ENCODE peak calls at places on chromosomes 3 and 15, in nine cellular contexts. One of them, this sample, is unnamed.

GRCh38 chr15:45456212-45457106 is 66.1 kb downstream of the SLC30A4 start:
- DNase-seq in stimulated activated CD8-positive, alpha-beta memory T cell treated with anti-CD3 and anti-CD28 coated beads, Interleukin-4, amount 100 ng/mL, for 48 hours: peak; percentile 78
- DNase-seq in natural killer cell: no peak
- DNase-seq in left cardiac atrium: peak; percentile 48
- DNase-seq in activated B cell treated with CpG ODN at 0.5 μM for 24 hours: no peak
- DNase-seq in M059J: peak; percentile 99
- DNase-seq in stomach: peak; percentile 55
- DNase-seq in activated CD8-positive, alpha-beta T cell treated with anti-CD3 and anti-CD28 coated beads for 36 hours: peak; percentile 82
- DNase-seq in endothelial cell: no peak
- DNase-seq in this sample: peak; percentile 87

GRCh38 chr3:159234306-159234705 is 432.5 kb downstream of the MFSD1 start:
- DNase-seq in natural killer cell: no peak
- DNase-seq in activated B cell treated with CpG ODN at 0.5 μM for 24 hours: no peak
- DNase-seq in endothelial cell: no peak
- DNase-seq in M059J: peak; percentile 66
- DNase-seq in stimulated activated CD8-positive, alpha-beta memory T cell treated with anti-CD3 and anti-CD28 coated beads, Interleukin-4, amount 100 ng/mL, for 48 hours: no peak
- DNase-seq in left cardiac atrium: no peak
- DNase-seq in activated CD8-positive, alpha-beta T cell treated with anti-CD3 and anti-CD28 coated beads for 36 hours: no peak
- DNase-seq in stomach: no peak
- DNase-seq in this sample: no peak

GRCh38 chr3:31613654-31614053 is 80.9 kb downstream of the STT3B start:
- DNase-seq in stimulated activated CD8-positive, alpha-beta memory T cell treated with anti-CD3 and anti-CD28 coated beads, Interleukin-4, amount 100 ng/mL, for 48 hours: no peak
- DNase-seq in stomach: no peak
- DNase-seq in activated B cell treated with CpG ODN at 0.5 μM for 24 hours: no peak
- DNase-seq in left cardiac atrium: no peak
- DNase-seq in endothelial cell: no peak
- DNase-seq in M059J: no peak
- DNase-seq in natural killer cell: no peak
- DNase-seq in activated CD8-positive, alpha-beta T cell treated with anti-CD3 and anti-CD28 coated beads for 36 hours: no peak
- DNase-seq in this sample: no peak

GRCh38 chr15:52214553-52214952 is 23.4 kb upstream of the GNB5 start:
- DNase-seq in stomach: no peak
- DNase-seq in activated CD8-positive, alpha-beta T cell treated with anti-CD3 and anti-CD28 coated beads for 36 hours: no peak
- DNase-seq in stimulated activated CD8-positive, alpha-beta memory T cell treated with anti-CD3 and anti-CD28 coated beads, Interleukin-4, amount 100 ng/mL, for 48 hours: no peak
- DNase-seq in M059J: no peak
- DNase-seq in endothelial cell: no peak
- DNase-seq in activated B cell treated with CpG ODN at 0.5 μM for 24 hours: no peak
- DNase-seq in left cardiac atrium: no peak
- DNase-seq in natural killer cell: no peak
- DNase-seq in this sample: no peak

GRCh38 chr3:141279074-141279945 is 47.7 kb downstream of the PXYLP1 start:
- DNase-seq in activated B cell treated with CpG ODN at 0.5 μM for 24 hours: no peak
- DNase-seq in stomach: no peak
- DNase-seq in stimulated activated CD8-positive, alpha-beta memory T cell treated with anti-CD3 and anti-CD28 coated beads, Interleukin-4, amount 100 ng/mL, for 48 hours: no peak
- DNase-seq in activated CD8-positive, alpha-beta T cell treated with anti-CD3 and anti-CD28 coated beads for 36 hours: no peak
- DNase-seq in natural killer cell: no peak
- DNase-seq in M059J: peak; percentile 46
- DNase-seq in endothelial cell: no peak
- DNase-seq in left cardiac atrium: no peak
- DNase-seq in this sample: no peak

GRCh38 chr15:67030036-67030762 is 35.2 kb upstream of the SMAD3 start:
- DNase-seq in endothelial cell: no peak
- DNase-seq in left cardiac atrium: no peak
- DNase-seq in stomach: no peak
- DNase-seq in activated CD8-positive, alpha-beta T cell treated with anti-CD3 and anti-CD28 coated beads for 36 hours: no peak
- DNase-seq in natural killer cell: no peak
- DNase-seq in stimulated activated CD8-positive, alpha-beta memory T cell treated with anti-CD3 and anti-CD28 coated beads, Interleukin-4, amount 100 ng/mL, for 48 hours: no peak
- DNase-seq in M059J: no peak
- DNase-seq in activated B cell treated with CpG ODN at 0.5 μM for 24 hours: no peak
- DNase-seq in this sample: no peak

GRCh38 chr3:52495777-52496602 is 852 bp downstream of the STAB1 start:
- DNase-seq in stomach: no peak
- DNase-seq in activated CD8-positive, alpha-beta T cell treated with anti-CD3 and anti-CD28 coated beads for 36 hours: no peak
- DNase-seq in left cardiac atrium: peak; percentile 65
- DNase-seq in M059J: peak; percentile 75
- DNase-seq in stimulated activated CD8-positive, alpha-beta memory T cell treated with anti-CD3 and anti-CD28 coated beads, Interleukin-4, amount 100 ng/mL, for 48 hours: no peak
- DNase-seq in natural killer cell: no peak
- DNase-seq in activated B cell treated with CpG ODN at 0.5 μM for 24 hours: no peak
- DNase-seq in endothelial cell: no peak
- DNase-seq in this sample: no peak

GRCh38 chr3:124267406-124267805 is 275.5 kb upstream of the ROPN1 start:
- DNase-seq in activated CD8-positive, alpha-beta T cell treated with anti-CD3 and anti-CD28 coated beads for 36 hours: no peak
- DNase-seq in left cardiac atrium: no peak
- DNase-seq in natural killer cell: no peak
- DNase-seq in stimulated activated CD8-positive, alpha-beta memory T cell treated with anti-CD3 and anti-CD28 coated beads, Interleukin-4, amount 100 ng/mL, for 48 hours: no peak
- DNase-seq in M059J: no peak
- DNase-seq in stomach: no peak
- DNase-seq in activated B cell treated with CpG ODN at 0.5 μM for 24 hours: no peak
- DNase-seq in endothelial cell: no peak
- DNase-seq in this sample: no peak

GRCh38 chr15:52786436-52787122 is 3.6 kb downstream of the ONECUT1 start:
- DNase-seq in activated CD8-positive, alpha-beta T cell treated with anti-CD3 and anti-CD28 coated beads for 36 hours: no peak
- DNase-seq in activated B cell treated with CpG ODN at 0.5 μM for 24 hours: no peak
- DNase-seq in left cardiac atrium: no peak
- DNase-seq in stimulated activated CD8-positive, alpha-beta memory T cell treated with anti-CD3 and anti-CD28 coated beads, Interleukin-4, amount 100 ng/mL, for 48 hours: no peak
- DNase-seq in stomach: no peak
- DNase-seq in endothelial cell: no peak
- DNase-seq in natural killer cell: no peak
- DNase-seq in M059J: no peak
- DNase-seq in this sample: no peak